ENCODE peak calls at places on chromosomes 3 and 15, in seven cellular contexts. T, I, F, E, Y, D and S are unnamed samples.

GRCh38 chr15:63211549-63211948 is 22.1 kb downstream of the RAB8B start:
- ATAC-seq in I (no peak), Y (no peak), T (no peak), D (no peak), F (no peak), E (no peak), S (peak)

GRCh38 chr15:100879046-100879445 is 585 bp upstream of the ALDH1A3 start:
- ATAC-seq in T (no peak), Y (peak), F (peak), D (peak), E (peak), I (no peak), S (no peak)

GRCh38 chr3:72482589-72483249 is 365.5 kb downstream of the SHQ1 start:
- ATAC-seq in D (peak), E (no peak), F (peak), I (peak), Y (peak), T (peak), S (peak)

GRCh38 chr3:24479816-24480215 is 14.8 kb downstream of the THRB start:
- ATAC-seq in I (no peak), E (no peak), D (no peak), T (no peak), Y (no peak), F (no peak), S (no peak)

GRCh38 chr15:33844186-33844585 is 124.1 kb upstream of the CHRM5 start:
- ATAC-seq in D (no peak), E (no peak), T (no peak), I (no peak), Y (no peak), F (no peak), S (no peak)

GRCh38 chr3:97804471-97804870 is 17.3 kb upstream of the CRYBG3 start:
- ATAC-seq in Y (no peak), I (no peak), T (no peak), E (no peak), F (no peak), D (no peak), S (no peak)

GRCh38 chr3:99842826-99843589 is 25.3 kb downstream of the CMSS1 start:
- ATAC-seq in D (peak), F (peak), T (peak), Y (peak), I (peak), E (peak), S (no peak)

GRCh38 chr15:81225161-81225671 is 28.5 kb downstream of the IL16 start:
- ATAC-seq in D (no peak), I (no peak), F (peak), Y (no peak), E (no peak), T (peak), S (no peak)

GRCh38 chr15:52228928-52229327 is 37.7 kb upstream of the GNB5 start:
- ATAC-seq in T (no peak), Y (peak), E (no peak), F (no peak), I (no peak), D (peak), S (no peak)

GRCh38 chr3:78754066-78754743 is 1013.6 kb downstream of the ROBO1 start:
- ATAC-seq in F (peak), I (no peak), T (no peak), E (peak), D (no peak), Y (no peak), S (no peak)

GRCh38 chr3:125294414-125294813 is 80.7 kb downstream of the ZNF148 start:
- ATAC-seq in I (no peak), E (no peak), F (no peak), Y (no peak), D (no peak), T (no peak), S (no peak)

GRCh38 chr3:64685800-64686445 is 1.9 kb downstream of the ADAMTS9 start:
- ATAC-seq in E (peak), T (peak), F (peak), Y (peak), I (no peak), D (no peak), S (no peak)

GRCh38 chr3:78629544-78629943 is 1138.3 kb downstream of the ROBO1 start:
- ATAC-seq in T (no peak), Y (no peak), I (no peak), D (no peak), F (no peak), E (no peak), S (no peak)

GRCh38 chr3:116647955-116648354 is 61.6 kb upstream of the TUSC7 start:
- ATAC-seq in F (no peak), T (no peak), I (no peak), Y (no peak), E (no peak), D (no peak), S (no peak)

GRCh38 chr15:89358435-89358754 is 23.8 kb upstream of the POLG start:
- ATAC-seq in T (no peak), E (peak), I (peak), D (peak), Y (peak), F (no peak), S (peak)

GRCh38 chr3:39187372-39188155 is 4.8 kb downstream of the XIRP1 start:
- ATAC-seq in F (no peak), T (no peak), Y (no peak), I (no peak), D (no peak), E (no peak), S (no peak)

GRCh38 chr3:75341324-75342067 is 322.6 kb upstream of the FRG2C start:
- ATAC-seq in I (no peak), F (no peak), D (no peak), T (peak), Y (peak), E (no peak), S (no peak)

GRCh38 chr3:28317438-28318022 is 31.0 kb upstream of the ZCWPW2 start:
- ATAC-seq in T (no peak), Y (peak), E (peak), D (peak), F (no peak), I (peak), S (peak)